ENCODE peak calls at places on chromosomes 11 and 22, in four cellular contexts. V is Peyer's patch, R is foreskin fibroblast, A is SK-N-SH. N is an unnamed sample.

GRCh38 chr11:106914409-106914808 is 103.9 kb downstream of the GUCY1A2 start:
- DNase-seq in R (no peak), A (no peak), V (no peak), N (no peak)

GRCh38 chr11:122661182-122661945 is 5.8 kb downstream of the UBASH3B start:
- DNase-seq in V (no peak), A (no peak), R (peak), N (no peak)

GRCh38 chr11:59943996-59944395 is 5.8 kb downstream of the OOSP1 start:
- DNase-seq in V (no peak), A (no peak), R (no peak), N (no peak)

GRCh38 chr11:25052844-25053243 is 556.0 kb downstream of the LUZP2 start:
- DNase-seq in V (no peak), R (no peak), A (no peak), N (no peak)

GRCh38 chr11:132866783-132867545 is 665.3 kb downstream of the OPCML start:
- DNase-seq in R (peak), V (no peak), A (no peak), N (no peak)

GRCh38 chr11:8408151-8408930 is 144.7 kb upstream of the LMO1 start:
- DNase-seq in R (no peak), V (no peak), A (no peak), N (no peak)

GRCh38 chr11:131661137-131661536 is 290.7 kb downstream of the NTM start:
- DNase-seq in A (no peak), R (peak), V (no peak), N (no peak)

GRCh38 chr11:102244681-102245409 is 72.4 kb upstream of the BIRC3 start:
- DNase-seq in V (no peak), R (peak), A (no peak), N (peak)

GRCh38 chr11:66884443-66884842 is 27.6 kb downstream of the LRFN4 start:
- DNase-seq in A (no peak), V (no peak), R (no peak), N (no peak)

GRCh38 chr11:12075291-12075690 is 35.1 kb upstream of the MICAL2 start:
- DNase-seq in R (no peak), V (no peak), A (no peak), N (no peak)

GRCh38 chr22:19874307-19875060 is 19.8 kb upstream of the GNB1L start:
- DNase-seq in V (peak), R (no peak), A (peak), N (no peak)

GRCh38 chr11:112532506-112532905 is 271.8 kb upstream of the PLET1 start:
- DNase-seq in V (no peak), A (no peak), R (no peak), N (no peak)

GRCh38 chr11:36508743-36509142 is 1.3 kb downstream of the TRAF6 start:
- DNase-seq in V (no peak), A (peak), R (peak), N (no peak)

GRCh38 chr22:42317691-42318547 is 47.5 kb upstream of the TCF20 start:
- DNase-seq in V (no peak), R (no peak), A (peak), N (no peak)

GRCh38 chr11:62398011-62398994 is 20.5 kb upstream of the SCGB1A1 start:
- DNase-seq in V (no peak), R (peak), A (peak), N (no peak)

GRCh38 chr22:27962268-27963191 is 43.5 kb upstream of the PITPNB start:
- DNase-seq in A (no peak), V (no peak), R (peak), N (no peak)

DNA sequence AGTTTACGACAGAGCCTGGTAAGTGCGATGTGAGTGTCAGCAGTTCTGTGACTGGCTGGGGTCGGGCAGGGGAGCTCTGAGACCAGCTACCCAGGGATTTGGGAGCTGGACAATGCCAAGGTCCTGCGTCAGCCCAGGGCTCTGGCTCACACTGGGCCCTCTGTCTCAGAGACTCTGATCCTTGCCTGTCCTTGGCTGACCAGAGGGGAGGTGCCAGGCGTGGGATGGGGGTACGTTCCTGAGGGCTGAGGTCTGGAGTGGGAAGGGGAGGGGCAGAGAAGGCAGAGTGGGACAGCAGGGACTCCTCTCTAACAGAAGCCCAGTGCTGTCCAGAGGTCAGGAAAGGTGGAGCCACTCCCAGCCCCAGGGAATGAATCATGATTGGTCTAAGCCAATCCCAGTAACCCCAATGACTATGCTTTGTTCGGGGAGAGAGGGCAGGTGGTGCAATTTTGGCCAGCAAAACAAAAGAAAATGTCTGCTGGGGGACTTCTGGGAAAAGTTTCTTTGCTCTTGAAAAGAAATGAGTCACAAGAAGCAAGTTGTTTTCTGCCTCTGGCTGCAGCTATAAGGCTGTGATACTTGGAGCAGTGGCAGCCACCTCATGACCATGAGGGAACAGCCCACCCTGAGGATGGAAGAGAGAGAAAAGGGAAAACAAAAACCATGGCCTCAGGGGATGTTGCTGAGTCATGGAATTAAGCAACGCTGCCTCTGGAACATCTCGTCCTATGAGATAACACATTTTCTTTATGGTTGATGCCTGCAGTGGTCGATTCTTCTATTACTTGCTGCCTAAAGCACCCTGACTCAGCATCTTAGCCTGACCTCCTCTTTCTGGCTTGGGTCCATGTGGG is 108.3 kb downstream of the CHST1 start:
- DNase-seq in A (no peak), V (no peak), R (peak), N (no peak)
- H3K4me3 ChIP-seq in A (no peak), V (no peak), R (no peak), N (no peak)

GRCh38 chr11:68271781-68272608 is at the start of gene C11orf24:
- DNase-seq in A (peak), V (peak), R (peak), N (peak)
- TF ChIP-seq CTCF in A (no peak), V (no peak), R (no peak), N (no peak)

GRCh38 chr11:2380807-2381350 is 3.8 kb downstream of the CD81 start:
- DNase-seq in R (no peak), A (no peak), V (peak), N (no peak)
- H3K4me3 ChIP-seq in R (peak), A (no peak), V (peak), N (no peak)

DNA sequence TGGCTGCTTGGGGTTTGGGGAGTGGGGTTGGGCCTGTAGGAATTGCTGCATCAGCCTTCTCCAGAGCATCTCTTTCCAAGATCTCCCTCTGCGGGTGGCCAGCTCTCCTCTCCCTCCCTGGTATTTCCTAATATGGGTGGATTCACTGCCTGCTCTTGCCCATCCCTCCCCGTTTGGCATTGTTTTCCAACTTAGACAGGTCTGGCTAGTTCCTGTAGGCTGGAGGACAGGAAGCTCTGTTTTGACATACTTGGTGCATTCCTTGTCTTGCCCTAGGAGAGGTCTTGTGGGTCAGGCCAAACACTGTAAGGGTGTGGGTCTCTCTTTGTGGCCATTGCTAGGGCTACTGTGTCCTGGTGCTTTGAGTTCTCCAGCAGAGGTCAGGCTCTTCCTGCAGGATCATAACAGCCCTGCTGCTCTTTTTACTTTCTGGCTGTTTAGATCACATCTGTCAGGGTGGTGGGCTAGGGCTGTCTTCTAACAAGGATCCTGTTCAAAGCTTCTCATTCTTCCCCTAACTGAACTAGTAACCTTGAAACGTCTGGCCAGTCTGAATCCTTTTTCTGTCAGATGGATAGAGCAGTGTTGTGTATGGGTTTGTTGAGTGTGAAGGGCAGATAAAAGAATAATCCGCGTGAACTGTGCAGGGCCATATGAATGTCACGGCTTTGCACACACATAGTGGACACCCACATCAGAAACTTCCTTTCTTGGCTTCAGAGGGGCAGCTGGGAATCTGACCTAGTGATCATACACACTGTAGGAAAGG is 18.3 kb upstream of the MICALL1 start:
- DNase-seq in R (peak), A (no peak), V (no peak), N (peak)
- TF ChIP-seq CTCF in R (peak), A (peak), V (no peak), N (peak)

GRCh38 chr11:84922212-84922805 is 704.8 kb downstream of the DLG2 start:
- DNase-seq in R (no peak), A (no peak), V (no peak), N (no peak)
- H3K4me3 ChIP-seq in R (no peak), A (no peak), V (no peak), N (no peak)

DNA sequence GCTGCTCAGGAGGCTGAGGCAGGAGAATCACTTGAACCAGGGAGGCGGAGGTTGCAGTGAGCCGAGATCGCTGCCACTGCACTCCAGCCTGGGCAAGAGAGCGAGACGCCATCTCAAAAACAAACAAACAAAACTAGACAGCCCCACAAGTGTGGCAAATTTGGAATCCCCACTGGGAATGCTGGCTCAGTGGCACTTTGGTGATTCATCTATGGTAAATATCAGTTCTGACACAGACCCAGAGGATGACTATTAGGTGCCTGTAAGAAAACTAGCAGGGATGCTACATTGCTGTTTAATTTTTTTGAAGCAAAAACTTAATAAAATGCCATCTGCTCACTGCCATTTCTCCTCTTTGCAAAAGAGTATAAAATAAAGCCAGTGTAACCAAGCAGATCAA is 107.9 kb downstream of the NAT10 start:
- DNase-seq in A (no peak), V (no peak), R (peak), N (no peak)
- TF ChIP-seq CTCF in A (no peak), V (no peak), R (no peak), N (no peak)

DNA sequence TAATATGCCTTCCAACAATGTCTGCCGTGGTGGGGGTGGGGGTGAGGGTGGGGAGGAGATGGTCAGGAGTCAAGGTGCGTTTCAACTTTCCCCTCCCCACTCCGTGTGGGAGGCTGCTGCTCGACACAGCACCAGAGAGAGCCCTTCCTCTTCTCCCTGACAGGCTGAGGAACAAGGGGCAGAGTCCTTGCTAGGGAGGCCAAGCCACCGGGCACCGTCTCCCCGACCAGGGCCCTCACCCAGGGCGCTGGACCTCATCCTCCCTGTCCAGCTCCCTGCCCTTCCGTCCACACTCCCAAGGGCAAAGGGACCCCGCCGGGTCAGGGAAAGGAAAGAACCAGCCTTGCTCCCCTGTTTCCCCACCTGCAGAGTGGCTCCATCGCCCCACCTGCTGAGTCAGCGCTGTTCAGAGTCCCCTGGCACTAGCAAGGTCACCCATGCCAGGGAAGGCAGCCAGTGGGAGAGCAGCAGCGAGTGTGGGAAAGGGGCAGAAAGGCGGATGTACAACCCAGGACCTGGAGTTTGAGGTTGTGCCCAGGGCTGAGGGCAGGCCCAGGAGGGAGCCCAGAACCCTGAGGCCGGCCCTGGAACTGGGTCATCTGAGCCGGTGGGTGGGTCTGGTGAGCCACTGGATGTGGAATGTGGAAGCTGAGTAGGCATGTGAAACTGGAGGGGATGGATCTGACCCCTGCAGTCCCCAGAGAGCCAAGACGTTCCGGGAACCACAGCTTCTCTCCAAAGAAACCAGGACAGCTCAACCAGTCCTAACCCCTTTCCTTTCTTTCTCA is 47.2 kb downstream of the BUD13 start:
- DNase-seq in R (peak), A (no peak), V (no peak), N (no peak)
- H3K4me3 ChIP-seq in R (no peak), A (no peak), V (no peak), N (no peak)

DNA sequence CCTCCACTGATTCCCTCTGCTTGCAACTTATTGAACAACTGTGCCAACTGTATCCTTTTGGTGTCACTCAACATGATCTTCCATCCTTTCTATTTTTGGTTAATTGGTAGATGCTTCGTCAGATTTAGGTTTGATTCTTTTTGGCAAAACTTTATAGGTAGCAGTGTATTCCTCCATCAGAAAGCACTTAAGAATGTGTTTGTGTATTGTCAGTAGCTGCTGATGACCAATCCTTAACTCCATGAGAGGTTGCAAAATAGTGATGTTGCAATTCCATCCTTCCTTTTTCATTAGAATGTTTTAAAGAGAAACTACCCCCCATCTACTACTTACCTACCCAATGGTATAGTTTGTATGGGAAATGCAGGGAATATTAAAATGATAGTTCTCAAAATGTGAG is 22.1 kb downstream of the FAM76B start:
- DNase-seq in A (no peak), V (no peak), R (peak), N (no peak)
- TF ChIP-seq CTCF in A (no peak), V (no peak), R (no peak), N (no peak)

N was measured in AG04449.